ENCODE peak calls at places on chromosome 2, in five cellular contexts. Y is astrocyte of the spinal cord, P is gastrocnemius medialis, A is Panc1, S is uterus. M is an unnamed sample.

GRCh38 chr2:227765788-227766187 is 20.1 kb downstream of the SCYGR8 start:
- DNase-seq in Y (no peak), A (no peak), P (no peak), S (no peak), M (no peak)

GRCh38 chr2:204705243-204705971 is 160.1 kb downstream of the PARD3B start:
- DNase-seq in S (no peak), Y (peak), A (no peak), P (no peak), M (no peak)

GRCh38 chr2:236527198-236527640 is 42.4 kb upstream of the ACKR3 start:
- DNase-seq in A (no peak), Y (no peak), S (no peak), P (no peak), M (no peak)

GRCh38 chr2:162403884-162404283 is 60.0 kb downstream of the GCA start:
- DNase-seq in S (no peak), P (no peak), A (no peak), Y (peak), M (peak)

GRCh38 chr2:128611421-128612320 is 293.0 kb upstream of the HS6ST1 start:
- DNase-seq in P (no peak), A (no peak), Y (no peak), S (no peak), M (no peak)

GRCh38 chr2:237980087-237980486 is 13.3 kb downstream of the UBE2F start:
- DNase-seq in S (no peak), A (no peak), P (no peak), Y (no peak), M (no peak)

GRCh38 chr2:3465844-3466481 is 53.4 kb downstream of the ADI1 start:
- DNase-seq in P (peak), A (no peak), Y (peak), S (no peak), M (no peak)

GRCh38 chr2:73700111-73700510 is 37.0 kb downstream of the TPRKB start:
- DNase-seq in S (no peak), A (no peak), Y (peak), P (no peak), M (peak)

GRCh38 chr2:185279999-185280398 is 458.6 kb upstream of the FSIP2 start:
- DNase-seq in A (no peak), P (no peak), S (no peak), Y (peak), M (no peak)

GRCh38 chr2:62304429-62305417 is 108.8 kb downstream of the B3GNT2 start:
- DNase-seq in Y (peak), A (no peak), S (peak), P (peak), M (peak)

GRCh38 chr2:204538179-204539009 is 6.9 kb upstream of the PARD3B start:
- DNase-seq in P (no peak), S (no peak), Y (peak), A (no peak), M (no peak)

GRCh38 chr2:164065038-164065437 is 329.2 kb upstream of the FIGN start:
- DNase-seq in A (no peak), P (no peak), Y (no peak), S (no peak), M (no peak)

GRCh38 chr2:85420743-85421705 is 2.5 kb downstream of the SH2D6 start:
- DNase-seq in A (peak), Y (peak), P (peak), S (peak), M (peak)

GRCh38 chr2:67514515-67514914 is 117.4 kb downstream of the ETAA1 start:
- DNase-seq in A (no peak), S (no peak), Y (peak), P (no peak), M (no peak)

GRCh38 chr2:72744049-72744448 is 81.8 kb downstream of the EXOC6B start:
- DNase-seq in Y (peak), A (no peak), P (no peak), S (no peak), M (no peak)

GRCh38 chr2:27001851-27002369 is 30.9 kb upstream of the TMEM214 start:
- DNase-seq in P (no peak), S (no peak), A (no peak), Y (no peak), M (no peak)

GRCh38 chr2:173181982-173182381 is 106.3 kb downstream of the MAP3K20 start:
- DNase-seq in Y (no peak), A (no peak), S (no peak), P (no peak), M (no peak)

GRCh38 chr2:36266536-36267121 is 88.9 kb upstream of the CRIM1 start:
- DNase-seq in Y (no peak), A (no peak), P (no peak), S (no peak), M (no peak)

GRCh38 chr2:216803803-216804202 is 56.1 kb downstream of the TNP1 start:
- DNase-seq in P (peak), Y (no peak), S (no peak), A (no peak), M (peak)

GRCh38 chr2:156445311-156446218 is 9.4 kb downstream of the GPD2 start:
- DNase-seq in A (no peak), S (no peak), Y (peak), P (no peak), M (no peak)

GRCh38 chr2:7121851-7122250 is 204.6 kb downstream of the RNF144A start:
- DNase-seq in S (no peak), P (no peak), A (no peak), Y (no peak), M (no peak)

GRCh38 chr2:158359846-158360245 is 96.7 kb downstream of the CCDC148 start:
- DNase-seq in A (no peak), Y (peak), S (no peak), P (no peak), M (no peak)

GRCh38 chr2:191321861-191322662 is 76.9 kb downstream of the MYO1B start:
- DNase-seq in A (no peak), Y (peak), P (no peak), S (no peak), M (no peak)

GRCh38 chr2:186485871-186486650 is at the start of gene ZC3H15:
- DNase-seq in P (peak), S (peak), A (peak), Y (peak), M (peak)

GRCh38 chr2:200352631-200353030 is 46.1 kb downstream of the SPATS2L start:
- DNase-seq in P (no peak), Y (peak), A (no peak), S (no peak), M (no peak)

GRCh38 chr2:222468338-222468737 is 44.0 kb downstream of the SGPP2 start:
- DNase-seq in S (no peak), Y (peak), P (no peak), A (no peak), M (no peak)

GRCh38 chr2:165970663-165971062 is 17.1 kb upstream of the TTC21B start:
- DNase-seq in S (no peak), P (no peak), Y (no peak), A (no peak), M (no peak)

GRCh38 chr2:18762667-18763066 is 173.3 kb upstream of the NT5C1B start:
- DNase-seq in P (no peak), S (no peak), Y (peak), A (no peak), M (no peak)

GRCh38 chr2:2563309-2563860 is 232.3 kb upstream of the MYT1L start:
- DNase-seq in P (no peak), A (no peak), Y (no peak), S (no peak), M (no peak)

GRCh38 chr2:211033765-211034164 is 477.4 kb downstream of the CPS1 start:
- DNase-seq in A (no peak), P (no peak), S (no peak), Y (no peak), M (no peak)

GRCh38 chr2:28610583-28611201 is 114.8 kb downstream of the PLB1 start:
- DNase-seq in Y (peak), S (peak), A (no peak), P (peak), M (peak)

GRCh38 chr2:20422679-20423271 is 24.1 kb upstream of the RHOB start:
- DNase-seq in P (peak), Y (peak), A (no peak), S (no peak), M (no peak)

GRCh38 chr2:35787302-35788031 is 568.1 kb upstream of the CRIM1 start:
- DNase-seq in Y (no peak), A (no peak), P (no peak), S (no peak), M (no peak)

GRCh38 chr2:230809015-230809414 is 55.7 kb upstream of the ITM2C start:
- DNase-seq in P (no peak), Y (no peak), S (no peak), A (no peak), M (no peak)

GRCh38 chr2:230811508-230811907 is 53.2 kb upstream of the ITM2C start:
- DNase-seq in P (no peak), S (no peak), Y (no peak), A (no peak), M (no peak)

GRCh38 chr2:230812041-230812440 is 52.7 kb upstream of the ITM2C start:
- DNase-seq in P (no peak), S (no peak), Y (no peak), A (no peak), M (peak)

GRCh38 chr2:230807686-230808085 is 57.1 kb upstream of the ITM2C start:
- DNase-seq in Y (no peak), P (no peak), S (no peak), A (no peak), M (no peak)

GRCh38 chr2:230809677-230810251 is 55.0 kb upstream of the ITM2C start:
- DNase-seq in S (no peak), P (no peak), A (no peak), Y (no peak), M (no peak)
- TF ChIP-seq CTCF in S (no peak), P (no peak), A (peak), Y (peak), M (no peak)

GRCh38 chr2:47172156-47172921 is 17.2 kb upstream of the STPG4 start:
- DNase-seq in A (no peak), Y (no peak), P (no peak), S (no peak), M (no peak)
- H3K4me3 ChIP-seq in A (peak), Y (peak), P (peak), S (no peak), M (no peak)

GRCh38 chr2:142037744-142038143 is 93.1 kb downstream of the LRP1B start:
- DNase-seq in Y (peak), A (no peak), P (no peak), S (no peak), M (no peak)
- TF ChIP-seq CTCF in Y (no peak), A (peak), P (no peak), S (no peak), M (peak)

GRCh38 chr2:152099655-152100050 is 809 bp upstream of the CACNB4 start:
- DNase-seq in Y (no peak), P (no peak), S (no peak), A (no peak), M (no peak)
- H3K4me3 ChIP-seq in Y (no peak), P (peak), S (peak), A (peak), M (no peak)

GRCh38 chr2:183404392-183404791 is 280.1 kb downstream of the NUP35 start:
- DNase-seq in P (no peak), Y (no peak), S (no peak), A (no peak), M (no peak)
- TF ChIP-seq CTCF in P (no peak), Y (no peak), S (no peak), A (no peak), M (no peak)